ENCODE peak calls at places on chromosomes 4 and X, in six cellular contexts. S is breast epithelium, J is OCI-LY7, P is brain microvascular endothelial cell, E is kidney, X is mesenchymal stem cell. Q is an unnamed sample.

GRCh38 chrX:49060914-49061313 is 2.1 kb downstream of the CCDC120 start:
- DNase-seq in E (no peak), J (no peak), X (no peak), P (no peak), S (no peak), Q (no peak)

GRCh38 chr4:137587796-137588195 is 55.5 kb upstream of the PCDH18 start:
- DNase-seq in X (no peak), S (no peak), E (no peak), P (no peak), J (no peak), Q (no peak)

GRCh38 chr4:99841143-99841542 is 24.5 kb downstream of the DAPP1 start:
- DNase-seq in S (no peak), E (no peak), P (no peak), J (no peak), X (no peak), Q (no peak)

GRCh38 chrX:149248073-149248625 is 257.0 kb downstream of the IDS start:
- DNase-seq in S (no peak), P (peak; percentile 10), J (no peak), X (no peak), E (no peak), Q (no peak)

GRCh38 chr4:164446516-164446915 is 307.4 kb upstream of the SMIM31 start:
- DNase-seq in X (peak; percentile 26), S (no peak), E (no peak), P (peak; percentile 75), J (no peak), Q (no peak)

GRCh38 chr4:119688439-119688838 is 59.8 kb upstream of the PDE5A start:
- DNase-seq in E (no peak), P (no peak), X (no peak), S (no peak), J (no peak), Q (no peak)

GRCh38 chrX:99301990-99302389 is 1108.1 kb downstream of the PCDH19 start:
- DNase-seq in P (no peak), X (no peak), S (no peak), E (no peak), J (peak; percentile 7), Q (no peak)

GRCh38 chr4:176735300-176735699 is 57.4 kb downstream of the VEGFC start:
- DNase-seq in S (no peak), E (no peak), P (peak; percentile 41), X (peak; percentile 38), J (no peak), Q (peak; percentile 29)

GRCh38 chrX:71106427-71106826 is at the start of gene CXorf65:
- DNase-seq in E (no peak), P (no peak), J (no peak), S (no peak), X (no peak), Q (no peak)

GRCh38 chr4:122914292-122914904 is 8.0 kb downstream of the NUDT6 start:
- DNase-seq in P (no peak), J (peak; percentile 65), X (no peak), S (no peak), E (no peak), Q (peak; percentile 29)

GRCh38 chr4:151687021-151687640 is 73.7 kb downstream of the GATB start:
- DNase-seq in P (no peak), S (no peak), X (no peak), E (no peak), J (no peak), Q (no peak)

GRCh38 chr4:127174731-127175130 is 458.0 kb upstream of the INTU start:
- DNase-seq in P (no peak), J (no peak), S (no peak), X (no peak), E (no peak), Q (no peak)

GRCh38 chrX:70508296-70508911 is 63.8 kb downstream of the DLG3 start:
- DNase-seq in J (no peak), S (no peak), X (peak; percentile 1), P (peak; percentile 3), E (no peak), Q (no peak)

GRCh38 chr4:152771736-152772533 is 7.6 kb downstream of the TIGD4 start:
- DNase-seq in P (no peak), X (no peak), J (no peak), S (no peak), E (no peak), Q (no peak)

DNA sequence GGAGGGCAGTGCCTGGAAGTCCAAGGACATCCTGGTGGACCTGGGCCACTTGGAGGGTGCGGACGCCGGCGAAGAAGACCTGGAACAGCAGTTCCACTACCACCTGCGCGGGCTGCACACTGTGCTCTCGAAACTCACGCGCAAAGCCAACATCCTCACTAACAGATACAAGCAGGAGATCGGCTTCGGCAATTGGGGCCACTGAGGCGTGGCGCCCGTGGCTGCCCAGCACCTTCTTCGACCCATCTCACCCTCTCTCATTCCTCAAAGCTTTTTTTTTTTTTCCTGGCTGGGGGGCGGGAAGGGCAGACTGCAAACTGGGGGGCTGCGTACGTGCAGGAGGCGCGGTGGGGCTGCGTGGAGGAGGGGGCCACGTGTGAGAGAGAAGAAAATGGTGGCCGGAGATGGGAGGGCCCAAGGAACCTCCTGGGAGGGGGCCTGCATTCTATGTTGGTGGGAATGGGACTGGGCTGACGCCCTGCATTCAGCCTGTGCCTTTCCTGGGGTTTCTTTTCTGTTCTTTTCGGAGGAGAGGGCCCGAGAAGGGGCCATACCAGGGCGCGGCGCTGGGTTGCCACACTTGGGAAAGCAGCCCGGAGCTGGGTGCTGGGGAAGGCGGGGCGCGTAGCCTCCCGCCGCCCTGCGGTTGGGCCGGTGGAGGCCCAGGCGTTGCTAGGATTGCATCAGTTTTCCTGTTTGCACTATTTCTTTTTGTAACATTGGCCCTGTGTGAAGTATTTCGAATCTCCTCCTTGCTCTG is 4.2 kb downstream of the MID1IP1 start:
- DNase-seq in J (peak; percentile 81), S (peak; percentile 63), X (peak; percentile 85), P (no peak), E (peak; percentile 89), Q (peak; percentile 43)
- H3K4me3 ChIP-seq in J (peak overlapping the region; percentile 99), S (peak overlapping the region; percentile 69), X (peak overlapping the region; percentile 90), P (peak overlapping the region; percentile 73), E (peak overlapping the region; percentile 78), Q (peak overlapping the region; percentile 75)

GRCh38 chr4:184417802-184418511 is 56.4 kb downstream of the IRF2 start:
- DNase-seq in E (no peak), J (no peak), P (peak; percentile 58), S (no peak), X (peak; percentile 92), Q (peak; percentile 43)
- H3K27ac ChIP-seq in E (no peak overlapping the region), J (peak overlapping the region; percentile 5), P (peak overlapping the region; percentile 60), S (peak overlapping the region; percentile 80), X (peak overlapping the region; percentile 48), Q (peak overlapping the region; percentile 54)

GRCh38 chr4:38982356-38983095 is 49.7 kb downstream of the TMEM156 start:
- DNase-seq in E (no peak), J (no peak), S (no peak), P (no peak), X (no peak), Q (no peak)

GRCh38 chr4:38989487-38989886 is 42.7 kb downstream of the TMEM156 start:
- DNase-seq in X (no peak), J (no peak), E (no peak), S (no peak), P (peak; percentile 62), Q (no peak)

GRCh38 chr4:38987491-38987890 is 44.7 kb downstream of the TMEM156 start:
- DNase-seq in S (no peak), J (no peak), E (no peak), P (no peak), X (no peak), Q (no peak)

GRCh38 chr4:38983756-38984647 is 48.2 kb downstream of the TMEM156 start:
- DNase-seq in J (no peak), P (no peak), E (no peak), S (no peak), X (peak; percentile 83), Q (no peak)

GRCh38 chr4:38985363-38986065 is 46.7 kb downstream of the TMEM156 start:
- DNase-seq in J (no peak), E (no peak), P (no peak), S (no peak), X (no peak), Q (no peak)
- H3K4me3 ChIP-seq in J (no peak overlapping the region), E (no peak overlapping the region), P (no peak overlapping the region), S (no peak overlapping the region), X (no peak overlapping the region), Q (no peak overlapping the region)

GRCh38 chr4:185693548-185694215 is 118.3 kb downstream of the SORBS2 start:
- DNase-seq in J (no peak), P (no peak), X (no peak), E (no peak), S (no peak), Q (no peak)
- H3K27ac ChIP-seq in J (no peak overlapping the region), P (peak overlapping the region; percentile 31), X (no peak overlapping the region), E (peak overlapping the region; percentile 10), S (peak overlapping the region; percentile 16), Q (no peak overlapping the region)

GRCh38 chr4:140237616-140238352 is 83.8 kb upstream of the MAML3 start:
- DNase-seq in E (peak; percentile 91), X (peak; percentile 72), P (peak; percentile 68), J (peak; percentile 20), S (peak; percentile 54), Q (peak; percentile 88)
- H3K4me3 ChIP-seq in E (no peak overlapping the region), X (peak overlapping the region; percentile 61), P (peak overlapping the region; percentile 20), J (no peak overlapping the region), S (peak overlapping the region; percentile 53), Q (peak overlapping the region; percentile 37)

GRCh38 chr4:158914178-158914577 is 145.4 kb downstream of the FNIP2 start:
- DNase-seq in J (no peak), X (peak; percentile 60), S (no peak), E (no peak), P (peak; percentile 64), Q (no peak)

GRCh38 chr4:158912390-158913175 is 143.8 kb downstream of the FNIP2 start:
- DNase-seq in P (no peak), E (no peak), J (no peak), S (no peak), X (no peak), Q (peak; percentile 21)

GRCh38 chr4:158915683-158916241 is 146.9 kb downstream of the FNIP2 start:
- DNase-seq in P (no peak), X (no peak), S (no peak), J (no peak), E (no peak), Q (no peak)

GRCh38 chr4:158913766-158914165 is 144.9 kb downstream of the FNIP2 start:
- DNase-seq in J (no peak), E (no peak), S (no peak), P (no peak), X (no peak), Q (no peak)
- H3K27ac ChIP-seq in J (no peak overlapping the region), E (no peak overlapping the region), S (no peak overlapping the region), P (peak overlapping the region; percentile 48), X (no peak overlapping the region), Q (no peak overlapping the region)

DNA sequence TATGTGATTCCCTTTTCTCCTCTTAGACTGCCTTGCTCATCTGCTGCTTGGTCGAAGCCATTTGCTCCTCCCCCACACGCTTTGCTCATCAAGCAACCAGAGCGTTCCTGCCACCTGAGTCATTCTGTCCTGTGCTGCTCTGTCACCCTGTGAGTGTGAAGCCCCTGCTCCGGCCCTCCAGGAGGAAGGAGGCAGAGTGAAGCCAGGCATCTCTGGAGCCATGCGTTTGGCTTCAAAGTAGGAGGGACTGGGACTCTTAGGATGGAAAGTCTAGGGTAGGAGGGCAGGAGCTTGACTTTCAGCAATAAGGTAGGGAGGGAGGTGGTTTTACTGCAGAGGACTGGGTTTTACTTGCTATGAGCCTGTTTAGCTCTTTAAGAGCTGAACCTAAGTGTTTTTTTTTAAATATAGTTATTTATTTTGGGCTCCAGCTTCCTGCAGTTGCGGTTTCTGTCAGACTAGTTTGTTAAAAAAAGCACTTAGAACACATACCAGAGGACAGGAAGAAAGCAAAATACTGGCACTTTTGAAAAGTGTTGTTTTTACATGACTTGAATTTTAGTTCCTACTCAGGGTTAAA is 63.6 kb downstream of the SPINK2 start:
- DNase-seq in S (peak; percentile 54), X (peak; percentile 98), E (peak; percentile 90), P (peak; percentile 96), J (peak; percentile 90), Q (peak; percentile 70)
- H3K4me3 ChIP-seq in S (peak overlapping the region; percentile 28), X (no peak overlapping the region), E (no peak overlapping the region), P (no peak overlapping the region), J (peak overlapping the region; percentile 63), Q (peak overlapping the region; percentile 25)

GRCh38 chr4:142696334-142697122 is 149.6 kb downstream of the INPP4B start:
- DNase-seq in S (no peak), J (no peak), X (no peak), E (no peak), P (no peak), Q (no peak)
- H3K27ac ChIP-seq in S (no peak overlapping the region), J (no peak overlapping the region), X (no peak overlapping the region), E (no peak overlapping the region), P (no peak overlapping the region), Q (no peak overlapping the region)